ENCODE peak calls at places on chromosomes 5 and 9, in five cellular contexts. I is right lobe of liver, H is AG04450, R is choroid plexus epithelial cell, B is dorsolateral prefrontal cortex. Y is an unnamed sample.
A peak's percentile ranks its signal among the peaks of the same experiment; 100 is the strongest.

GRCh38 chr9:92680166-92681119 is 10.5 kb upstream of the IPPK start:
- DNase-seq in R (peak; percentile 41), B (no peak), I (no peak), H (no peak), Y (no peak)

GRCh38 chr5:166617507-166617906 is 1673.9 kb upstream of the WWC1 start:
- DNase-seq in H (no peak), R (no peak), B (no peak), I (no peak), Y (no peak)

GRCh38 chr9:135741276-135742219 is 39.6 kb downstream of the KCNT1 start:
- DNase-seq in I (no peak), H (no peak), R (no peak), B (no peak), Y (no peak)

GRCh38 chr5:65299841-65300240 is 181.9 kb downstream of the ADAMTS6 start:
- DNase-seq in R (peak; percentile 94), B (no peak), H (peak; percentile 81), I (no peak), Y (no peak)

GRCh38 chr5:88556415-88556814 is 287.8 kb upstream of the TMEM161B start:
- DNase-seq in R (no peak), H (no peak), I (no peak), B (no peak), Y (no peak)

GRCh38 chr9:108477538-108478006 is 378.2 kb downstream of the ACTL7B start:
- DNase-seq in R (peak; percentile 88), I (no peak), H (peak; percentile 44), B (no peak), Y (no peak)

GRCh38 chr9:136578915-136579637 is 33.2 kb upstream of the NOTCH1 start:
- DNase-seq in H (no peak), R (no peak), I (no peak), B (no peak), Y (no peak)

GRCh38 chr9:129070670-129071525 is 10.0 kb upstream of the DOLPP1 start:
- DNase-seq in H (no peak), B (no peak), R (no peak), I (no peak), Y (no peak)

GRCh38 chr5:124923131-124923530 is 176.7 kb upstream of the ZNF608 start:
- DNase-seq in R (peak; percentile 62), B (no peak), H (no peak), I (no peak), Y (no peak)

GRCh38 chr9:20683351-20684034 is 566 bp upstream of the FOCAD start:
- DNase-seq in B (peak; percentile 46), R (peak; percentile 78), I (peak; percentile 54), H (no peak), Y (no peak)

GRCh38 chr9:78242041-78242440 is 6.2 kb downstream of the CEP78 start:
- DNase-seq in R (no peak), I (no peak), B (no peak), H (no peak), Y (no peak)

GRCh38 chr9:2876726-2877125 is 32.8 kb upstream of the PUM3 start:
- DNase-seq in I (no peak), R (no peak), H (no peak), B (no peak), Y (no peak)

GRCh38 chr9:69073103-69073502 is 37.6 kb downstream of the FXN start:
- DNase-seq in I (no peak), H (no peak), B (no peak), R (no peak), Y (no peak)

GRCh38 chr9:69070201-69070600 is 34.6 kb downstream of the FXN start:
- DNase-seq in R (no peak), I (no peak), B (no peak), H (no peak), Y (no peak)

GRCh38 chr9:69074801-69075200 is 39.2 kb downstream of the FXN start:
- DNase-seq in I (no peak), H (no peak), B (no peak), R (no peak), Y (no peak)

GRCh38 chr9:69066955-69067354 is 31.4 kb downstream of the FXN start:
- DNase-seq in R (no peak), H (no peak), B (no peak), I (no peak), Y (no peak)

DNA sequence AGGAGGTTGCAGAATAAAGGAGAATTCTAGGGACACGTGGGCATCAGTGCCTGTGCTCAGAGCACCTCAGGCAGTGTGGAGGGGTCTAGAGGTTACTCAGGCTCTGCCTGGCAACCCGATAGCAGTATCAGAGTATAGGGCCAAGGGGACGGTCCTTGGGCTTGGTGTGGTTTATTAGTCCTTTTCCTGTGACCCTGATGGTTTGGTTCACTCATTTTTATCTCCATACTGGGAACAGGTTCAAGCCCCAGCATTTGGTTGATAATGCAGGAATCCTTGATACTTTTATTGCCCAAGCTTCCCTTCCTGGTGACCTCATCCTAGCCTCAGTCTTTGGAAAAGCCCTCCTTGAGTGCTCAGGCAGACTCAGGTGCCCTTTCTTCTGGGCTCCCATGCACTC is 35.5 kb downstream of the FXN start:
- DNase-seq in B (no peak), H (no peak), R (no peak), I (no peak), Y (no peak)
- TF ChIP-seq CTCF in B (no peak), H (no peak), R (no peak), I (no peak), Y (no peak)

GRCh38 chr9:100598641-100599145 is 20.8 kb downstream of the CAVIN4 start:
- DNase-seq in I (peak; percentile 83), B (peak; percentile 90), H (no peak), R (peak; percentile 76), Y (peak; percentile 91)

GRCh38 chr9:100597236-100597635 is 19.4 kb downstream of the CAVIN4 start:
- DNase-seq in H (no peak), I (no peak), R (no peak), B (no peak), Y (no peak)

GRCh38 chr9:100600511-100601079 is 22.7 kb downstream of the CAVIN4 start:
- DNase-seq in H (no peak), I (no peak), R (no peak), B (no peak), Y (no peak)

GRCh38 chr9:100601216-100601615 is 23.3 kb downstream of the CAVIN4 start:
- DNase-seq in I (no peak), B (peak; percentile 59), R (peak; percentile 83), H (no peak), Y (no peak)

DNA sequence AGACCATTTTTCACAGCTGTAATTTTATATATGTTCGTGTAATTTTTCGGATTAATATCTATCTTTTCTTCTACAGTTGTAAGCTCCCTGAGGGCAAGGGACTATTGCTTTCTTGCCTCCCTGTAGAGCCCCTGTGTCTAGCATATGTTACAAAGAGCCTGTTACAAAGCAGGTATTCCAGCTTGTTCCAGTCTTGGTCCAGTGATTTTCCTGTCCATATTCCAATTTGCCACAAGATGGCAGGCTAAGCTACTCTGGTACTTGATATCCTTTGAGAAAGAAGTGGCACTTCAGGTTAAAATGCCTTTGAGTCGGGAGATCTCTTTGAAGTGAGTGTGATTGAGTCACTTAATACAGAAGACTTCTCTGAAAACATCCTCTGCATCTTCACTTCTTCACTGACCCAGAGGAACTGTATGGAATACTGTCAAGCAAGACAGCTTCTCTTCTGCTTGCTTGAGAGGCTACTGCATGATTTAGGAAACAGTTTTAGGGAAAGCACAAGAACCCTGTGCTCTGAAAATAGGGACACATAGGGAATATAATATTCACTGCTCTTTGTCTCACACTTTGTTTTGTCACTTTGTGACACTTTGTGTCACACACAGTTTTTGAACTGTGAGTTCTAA is 24.5 kb downstream of the CAVIN4 start:
- DNase-seq in I (no peak), R (peak; percentile 76), B (no peak), H (no peak), Y (no peak)
- TF ChIP-seq CTCF in I (peak; percentile 51), R (peak; percentile 76), B (peak; percentile 76), H (peak; percentile 82), Y (peak; percentile 60)

DNA sequence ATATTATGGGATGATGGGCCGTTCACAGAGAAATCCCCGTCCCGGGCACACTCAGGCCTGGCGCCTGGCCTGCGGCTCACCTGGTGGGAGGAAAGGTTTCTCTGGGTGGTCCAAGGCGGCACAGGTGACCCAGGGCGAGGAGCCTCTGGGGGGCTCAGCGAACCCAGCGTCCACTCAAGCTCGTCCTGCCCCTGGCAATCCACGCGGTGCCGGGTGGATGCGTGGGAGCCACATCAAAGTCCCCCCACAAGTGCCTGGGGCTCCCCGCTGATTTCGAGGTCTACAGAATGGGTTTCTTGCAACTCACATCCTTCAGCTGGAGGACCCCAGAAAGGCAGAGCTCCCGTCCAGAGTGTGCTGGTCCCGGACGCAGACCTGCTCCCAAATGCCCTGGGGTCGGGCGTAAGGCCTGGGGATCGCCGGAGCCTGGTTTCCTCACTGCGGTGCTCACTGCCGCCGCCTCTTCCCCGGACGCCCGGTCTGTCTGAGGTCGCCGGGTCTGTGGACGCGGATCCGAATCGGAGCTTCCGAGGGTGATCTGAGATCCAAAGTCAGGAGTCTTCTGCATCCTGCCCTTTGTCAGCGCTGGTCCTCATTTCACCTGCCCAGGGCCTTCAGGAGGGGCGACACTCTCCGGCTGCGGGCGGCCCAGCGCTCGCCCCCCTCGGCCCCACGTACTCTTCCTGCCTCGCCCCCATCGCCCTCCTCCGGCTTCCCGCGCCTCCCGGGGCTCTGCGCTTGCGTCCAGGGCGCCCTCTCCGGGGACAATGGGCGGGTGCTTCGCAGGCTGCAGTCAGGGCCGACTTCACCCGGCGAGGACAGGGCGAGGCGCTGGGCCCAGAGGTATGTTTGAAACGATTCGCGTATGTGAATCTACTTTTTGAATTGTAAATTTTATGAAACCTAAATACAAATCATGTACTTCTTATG is 20.0 kb upstream of the RUFY1 start:
- DNase-seq in B (peak; percentile 51), I (peak; percentile 79), H (no peak), R (peak; percentile 38), Y (peak; percentile 47)
- TF ChIP-seq CTCF in B (peak; percentile 17), I (no peak), H (peak; percentile 28), R (peak; percentile 26), Y (no peak)

DNA sequence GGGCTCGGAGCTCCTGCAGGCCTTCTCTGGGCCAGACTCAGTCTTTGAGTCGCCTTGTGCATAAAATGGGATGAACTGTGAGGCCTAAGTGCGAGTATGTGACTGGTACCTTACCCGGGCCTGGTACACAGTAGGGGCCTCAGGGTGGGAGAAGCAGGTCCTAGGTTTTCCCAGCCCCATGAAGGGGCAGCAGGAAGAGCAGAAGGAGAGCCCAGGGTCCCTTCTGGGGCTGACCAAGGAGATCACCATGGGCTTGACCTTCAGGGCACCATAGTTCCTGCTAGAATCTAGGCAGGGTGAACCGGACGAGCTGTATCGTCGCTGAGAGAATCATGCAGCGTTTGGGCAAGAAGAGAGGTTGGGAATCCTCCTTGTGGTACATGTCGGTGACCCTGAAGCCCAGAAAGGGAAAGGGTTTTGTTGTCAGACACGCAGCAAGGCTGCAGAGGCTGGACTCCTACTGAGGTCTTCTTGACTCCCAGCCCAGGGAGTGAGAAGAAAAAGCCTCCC is 373 bp upstream of the PHYKPL start:
- DNase-seq in R (no peak), H (no peak), I (peak; percentile 35), B (no peak), Y (no peak)
- TF ChIP-seq CTCF in R (no peak), H (no peak), I (no peak), B (no peak), Y (no peak)

DNA sequence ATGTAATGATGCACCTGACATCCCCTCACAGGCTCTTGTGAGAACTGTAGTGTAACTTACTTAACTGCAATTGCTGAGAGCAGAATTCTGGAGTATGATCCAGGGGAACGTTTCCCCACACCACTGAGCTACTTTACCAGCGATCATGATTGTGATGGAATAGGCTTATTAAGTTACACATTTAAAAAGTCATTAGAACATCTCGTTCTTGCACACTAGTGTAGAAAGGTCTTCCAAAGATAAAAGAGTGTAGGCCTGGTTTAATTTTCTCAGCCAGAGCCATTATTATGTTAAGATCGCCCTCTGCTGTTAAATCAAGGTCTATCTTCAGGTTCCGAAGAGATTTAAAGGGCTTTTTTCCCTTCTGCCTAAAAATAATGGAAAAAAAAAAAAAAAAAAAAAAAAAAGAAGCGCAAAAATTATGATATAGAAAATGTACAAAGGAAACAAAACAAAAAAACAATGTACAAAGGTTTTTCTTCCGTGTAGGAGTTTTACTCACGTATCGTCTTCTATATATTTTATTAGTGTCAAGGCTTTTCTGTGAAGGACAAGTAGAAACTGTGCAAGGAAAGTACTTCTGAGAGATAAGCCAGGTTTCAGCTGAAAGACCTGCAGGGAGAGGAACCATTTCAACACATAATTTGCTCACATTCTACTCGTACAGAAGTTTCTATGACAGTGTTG is 18.6 kb upstream of the MOB3B start:
- DNase-seq in I (no peak), B (no peak), R (peak; percentile 73), H (no peak), Y (no peak)
- TF ChIP-seq CTCF in I (peak; percentile 52), B (peak; percentile 60), R (peak; percentile 54), H (peak; percentile 57), Y (peak; percentile 52)

Y was measured in mesothelial cell of epicardium.